ENCODE peak calls at places on chromosomes 12 and 14, in four cellular contexts. Y, I, E and S are unnamed samples.
A peak's percentile ranks its signal among the peaks of the same experiment; 100 is the strongest.

GRCh38 chr12:95998611-95999300 is 2.6 kb upstream of the HAL start:
- DNase-seq in E (no peak), Y (peak; percentile 65), I (no peak), S (peak; percentile 38)

GRCh38 chr12:6825398-6826124 is 2.6 kb upstream of the P3H3 start:
- DNase-seq in I (peak; percentile 86), E (peak; percentile 89), Y (peak; percentile 85), S (peak; percentile 75)

GRCh38 chr12:72647139-72647538 is 375.0 kb downstream of the TRHDE start:
- DNase-seq in E (no peak), Y (no peak), I (no peak), S (no peak)

GRCh38 chr14:68719634-68720384 is 73.1 kb downstream of the ZFP36L1 start:
- DNase-seq in E (no peak), Y (no peak), I (no peak), S (no peak)

GRCh38 chr12:70305794-70306193 is 60.3 kb upstream of the KCNMB4 start:
- DNase-seq in Y (no peak), I (no peak), E (no peak), S (no peak)

GRCh38 chr14:23936084-23936829 is 17.3 kb upstream of the DHRS4 start:
- DNase-seq in I (no peak), Y (no peak), E (no peak), S (no peak)

GRCh38 chr14:100554082-100554677 is 33.0 kb downstream of the BEGAIN start:
- DNase-seq in E (peak; percentile 62), Y (peak; percentile 37), I (no peak), S (no peak)

GRCh38 chr14:29868000-29868399 is 59.6 kb downstream of the PRKD1 start:
- DNase-seq in Y (no peak), I (no peak), E (no peak), S (no peak)

GRCh38 chr12:6612247-6612646 is 5.1 kb upstream of the CHD4 start:
- DNase-seq in Y (no peak), E (no peak), I (no peak), S (no peak)

GRCh38 chr12:47349102-47349769 is 269.5 kb upstream of the AMIGO2 start:
- DNase-seq in E (no peak), Y (no peak), I (no peak), S (no peak)

GRCh38 chr12:28216016-28216415 is 25.8 kb downstream of the CCDC91 start:
- DNase-seq in E (no peak), Y (no peak), I (no peak), S (no peak)

GRCh38 chr12:95439578-95440230 is 34.2 kb upstream of the METAP2 start:
- DNase-seq in E (no peak), I (no peak), Y (no peak), S (no peak)

GRCh38 chr14:81474156-81474492 is 59.5 kb downstream of the SEL1L start:
- DNase-seq in E (no peak), Y (no peak), I (no peak), S (no peak)

GRCh38 chr14:74860899-74861733 is 14.8 kb downstream of the PROX2 start:
- DNase-seq in I (peak; percentile 98), E (peak; percentile 91), Y (peak; percentile 83), S (peak; percentile 88)

GRCh38 chr12:42834062-42834461 is 244.5 kb upstream of the PRICKLE1 start:
- DNase-seq in I (no peak), Y (no peak), E (no peak), S (no peak)

GRCh38 chr14:64623576-64624165 is 73.9 kb downstream of the PPP1R36 start:
- DNase-seq in Y (no peak), E (no peak), I (no peak), S (no peak)

GRCh38 chr12:50192908-50193307 is 25.7 kb upstream of the CERS5 start:
- DNase-seq in I (no peak), E (no peak), Y (peak; percentile 47), S (no peak)

GRCh38 chr14:21796912-21797311 is 123.3 kb upstream of the OR4E1 start:
- DNase-seq in I (no peak), Y (no peak), E (no peak), S (no peak)

GRCh38 chr12:49055978-49056754 is 4.4 kb downstream of the KMT2D start:
- DNase-seq in Y (peak; percentile 86), E (no peak), I (no peak), S (no peak)